ENCODE peak calls at places on chromosomes 2 and 18, in four cellular contexts. One of them, this sample, is unnamed.

GRCh38 chr2:236340251-236340650 is 76.0 kb upstream of the ASB18 start:
- DNase-seq in activated T-helper 1 cell treated with Interleukin-2 at 50 U/mL for 16 hours: no peak
- DNase-seq in transverse colon: no peak
- DNase-seq in ACHN: no peak
- DNase-seq in this sample: no peak

GRCh38 chr18:76456018-76456750 is 38.9 kb downstream of the ZNF516 start:
- DNase-seq in activated T-helper 1 cell treated with Interleukin-2 at 50 U/mL for 16 hours: no peak
- DNase-seq in ACHN: no peak
- DNase-seq in transverse colon: no peak
- DNase-seq in this sample: no peak

GRCh38 chr18:8701546-8702118 is 3.7 kb upstream of the MTCL1 start:
- DNase-seq in ACHN: peak
- DNase-seq in transverse colon: no peak
- DNase-seq in activated T-helper 1 cell treated with Interleukin-2 at 50 U/mL for 16 hours: no peak
- DNase-seq in this sample: no peak

GRCh38 chr18:38174173-38174572 is 608.6 kb upstream of the CELF4 start:
- DNase-seq in ACHN: no peak
- DNase-seq in activated T-helper 1 cell treated with Interleukin-2 at 50 U/mL for 16 hours: no peak
- DNase-seq in transverse colon: no peak
- DNase-seq in this sample: no peak

GRCh38 chr2:69742170-69742952 is 427 bp downstream of the ANXA4 start:
- DNase-seq in ACHN: peak
- DNase-seq in transverse colon: no peak
- DNase-seq in activated T-helper 1 cell treated with Interleukin-2 at 50 U/mL for 16 hours: no peak
- DNase-seq in this sample: peak

GRCh38 chr2:30223413-30223874 is 7.9 kb upstream of the LBH start:
- DNase-seq in activated T-helper 1 cell treated with Interleukin-2 at 50 U/mL for 16 hours: no peak
- DNase-seq in ACHN: no peak
- DNase-seq in transverse colon: peak
- DNase-seq in this sample: no peak

GRCh38 chr2:178273787-178274360 is 79.6 kb downstream of the OSBPL6 start:
- DNase-seq in activated T-helper 1 cell treated with Interleukin-2 at 50 U/mL for 16 hours: no peak
- DNase-seq in ACHN: no peak
- DNase-seq in transverse colon: no peak
- DNase-seq in this sample: no peak

GRCh38 chr18:9147440-9148238 is 11.1 kb downstream of the ANKRD12 start:
- DNase-seq in transverse colon: peak
- DNase-seq in activated T-helper 1 cell treated with Interleukin-2 at 50 U/mL for 16 hours: no peak
- DNase-seq in ACHN: peak
- DNase-seq in this sample: no peak

GRCh38 chr2:227877359-227878309 is 6.2 kb downstream of the DAW1 start:
- DNase-seq in ACHN: no peak
- DNase-seq in activated T-helper 1 cell treated with Interleukin-2 at 50 U/mL for 16 hours: no peak
- DNase-seq in transverse colon: no peak
- DNase-seq in this sample: peak

GRCh38 chr2:183070942-183071844 is 7.4 kb upstream of the DUSP19 start:
- DNase-seq in ACHN: no peak
- DNase-seq in transverse colon: peak
- DNase-seq in activated T-helper 1 cell treated with Interleukin-2 at 50 U/mL for 16 hours: no peak
- DNase-seq in this sample: peak

GRCh38 chr18:57519668-57520424 is 66.7 kb downstream of the FECH start:
- DNase-seq in ACHN: no peak
- DNase-seq in activated T-helper 1 cell treated with Interleukin-2 at 50 U/mL for 16 hours: no peak
- DNase-seq in transverse colon: no peak
- DNase-seq in this sample: no peak

GRCh38 chr2:224217962-224218347 is 178.9 kb upstream of the SERPINE2 start:
- DNase-seq in activated T-helper 1 cell treated with Interleukin-2 at 50 U/mL for 16 hours: no peak
- DNase-seq in ACHN: no peak
- DNase-seq in transverse colon: no peak
- DNase-seq in this sample: no peak

GRCh38 chr2:161570424-161571050 is 53.7 kb upstream of the SLC4A10 start:
- DNase-seq in ACHN: peak
- DNase-seq in activated T-helper 1 cell treated with Interleukin-2 at 50 U/mL for 16 hours: no peak
- DNase-seq in transverse colon: no peak
- DNase-seq in this sample: no peak

GRCh38 chr2:172081248-172082022 is 3.9 kb upstream of the DLX1 start:
- DNase-seq in transverse colon: no peak
- DNase-seq in ACHN: no peak
- DNase-seq in activated T-helper 1 cell treated with Interleukin-2 at 50 U/mL for 16 hours: no peak
- DNase-seq in this sample: peak

GRCh38 chr2:20578266-20578894 is 72.5 kb downstream of the HS1BP3 start:
- DNase-seq in ACHN: no peak
- DNase-seq in activated T-helper 1 cell treated with Interleukin-2 at 50 U/mL for 16 hours: no peak
- DNase-seq in transverse colon: no peak
- DNase-seq in this sample: no peak

GRCh38 chr18:62436636-62437519 is 85.9 kb upstream of the ZCCHC2 start:
- DNase-seq in activated T-helper 1 cell treated with Interleukin-2 at 50 U/mL for 16 hours: no peak
- DNase-seq in ACHN: no peak
- DNase-seq in transverse colon: peak
- DNase-seq in this sample: peak

GRCh38 chr2:8304821-8305766 is 376.8 kb upstream of the ID2 start:
- DNase-seq in activated T-helper 1 cell treated with Interleukin-2 at 50 U/mL for 16 hours: no peak
- DNase-seq in transverse colon: no peak
- DNase-seq in ACHN: no peak
- DNase-seq in this sample: no peak

GRCh38 chr2:229160180-229160579 is 110.9 kb downstream of the PID1 start:
- DNase-seq in activated T-helper 1 cell treated with Interleukin-2 at 50 U/mL for 16 hours: no peak
- DNase-seq in ACHN: no peak
- DNase-seq in transverse colon: peak
- DNase-seq in this sample: no peak

GRCh38 chr2:146982393-146982846 is 862.4 kb upstream of the ACVR2A start:
- DNase-seq in ACHN: no peak
- DNase-seq in activated T-helper 1 cell treated with Interleukin-2 at 50 U/mL for 16 hours: no peak
- DNase-seq in transverse colon: peak
- DNase-seq in this sample: no peak

GRCh38 chr2:143263045-143263625 is 133.9 kb downstream of the ARHGAP15 start:
- DNase-seq in activated T-helper 1 cell treated with Interleukin-2 at 50 U/mL for 16 hours: no peak
- DNase-seq in transverse colon: no peak
- DNase-seq in ACHN: no peak
- DNase-seq in this sample: no peak

GRCh38 chr2:45256173-45256866 is 247.1 kb upstream of the SIX2 start:
- DNase-seq in activated T-helper 1 cell treated with Interleukin-2 at 50 U/mL for 16 hours: no peak
- DNase-seq in transverse colon: no peak
- DNase-seq in ACHN: no peak
- DNase-seq in this sample: no peak

GRCh38 chr2:132582360-132582759 is 87.6 kb downstream of the LYPD1 start:
- DNase-seq in ACHN: no peak
- DNase-seq in transverse colon: no peak
- DNase-seq in activated T-helper 1 cell treated with Interleukin-2 at 50 U/mL for 16 hours: no peak
- DNase-seq in this sample: no peak

GRCh38 chr2:43407826-43408783 is 181.7 kb upstream of the ZFP36L2 start:
- DNase-seq in activated T-helper 1 cell treated with Interleukin-2 at 50 U/mL for 16 hours: no peak
- DNase-seq in transverse colon: no peak
- DNase-seq in ACHN: no peak
- DNase-seq in this sample: no peak

GRCh38 chr18:12021596-12021995 is 40.3 kb downstream of the IMPA2 start:
- DNase-seq in activated T-helper 1 cell treated with Interleukin-2 at 50 U/mL for 16 hours: no peak
- DNase-seq in transverse colon: no peak
- DNase-seq in ACHN: no peak
- DNase-seq in this sample: no peak

GRCh38 chr18:60549338-60549960 is 176.9 kb upstream of the MC4R start:
- DNase-seq in activated T-helper 1 cell treated with Interleukin-2 at 50 U/mL for 16 hours: no peak
- DNase-seq in ACHN: peak
- DNase-seq in transverse colon: no peak
- DNase-seq in this sample: no peak

GRCh38 chr18:22840606-22841144 is 92.5 kb upstream of the RBBP8 start:
- DNase-seq in transverse colon: no peak
- DNase-seq in ACHN: no peak
- DNase-seq in activated T-helper 1 cell treated with Interleukin-2 at 50 U/mL for 16 hours: no peak
- DNase-seq in this sample: no peak

GRCh38 chr2:112626604-112627059 is 19.1 kb upstream of the SLC20A1 start:
- DNase-seq in activated T-helper 1 cell treated with Interleukin-2 at 50 U/mL for 16 hours: peak
- DNase-seq in transverse colon: peak
- DNase-seq in ACHN: peak
- DNase-seq in this sample: peak

GRCh38 chr2:207143474-207144190 is 22.1 kb downstream of the KLF7 start:
- DNase-seq in transverse colon: peak
- DNase-seq in activated T-helper 1 cell treated with Interleukin-2 at 50 U/mL for 16 hours: peak
- DNase-seq in ACHN: no peak
- DNase-seq in this sample: peak

GRCh38 chr18:54734059-54734458 is 94.2 kb upstream of the RAB27B start:
- DNase-seq in activated T-helper 1 cell treated with Interleukin-2 at 50 U/mL for 16 hours: no peak
- DNase-seq in ACHN: peak
- DNase-seq in transverse colon: no peak
- DNase-seq in this sample: no peak

GRCh38 chr2:36663851-36664715 is 32.4 kb upstream of the VIT start:
- DNase-seq in activated T-helper 1 cell treated with Interleukin-2 at 50 U/mL for 16 hours: no peak
- DNase-seq in transverse colon: no peak
- DNase-seq in ACHN: peak
- DNase-seq in this sample: no peak

GRCh38 chr2:220555961-220556360 is 928.5 kb downstream of the SLC4A3 start:
- DNase-seq in ACHN: peak
- DNase-seq in transverse colon: no peak
- DNase-seq in activated T-helper 1 cell treated with Interleukin-2 at 50 U/mL for 16 hours: no peak
- DNase-seq in this sample: no peak

GRCh38 chr2:24875272-24875671 is 44.8 kb downstream of the ADCY3 start:
- DNase-seq in ACHN: no peak
- DNase-seq in transverse colon: no peak
- DNase-seq in activated T-helper 1 cell treated with Interleukin-2 at 50 U/mL for 16 hours: no peak
- DNase-seq in this sample: no peak

GRCh38 chr18:23258566-23259265 is 123.4 kb downstream of the CABLES1 start:
- DNase-seq in transverse colon: no peak
- DNase-seq in activated T-helper 1 cell treated with Interleukin-2 at 50 U/mL for 16 hours: no peak
- DNase-seq in ACHN: no peak
- DNase-seq in this sample: no peak

GRCh38 chr2:200533754-200534153 is 7.7 kb downstream of the SGO2 start:
- DNase-seq in activated T-helper 1 cell treated with Interleukin-2 at 50 U/mL for 16 hours: no peak
- DNase-seq in ACHN: no peak
- DNase-seq in transverse colon: no peak
- DNase-seq in this sample: no peak

GRCh38 chr2:85089464-85090072 is 43.6 kb upstream of the TCF7L1 start:
- DNase-seq in transverse colon: no peak
- DNase-seq in ACHN: no peak
- DNase-seq in activated T-helper 1 cell treated with Interleukin-2 at 50 U/mL for 16 hours: no peak
- DNase-seq in this sample: no peak

GRCh38 chr18:23126352-23127056 is 8.8 kb upstream of the CABLES1 start:
- DNase-seq in activated T-helper 1 cell treated with Interleukin-2 at 50 U/mL for 16 hours: no peak
- DNase-seq in ACHN: no peak
- DNase-seq in transverse colon: peak
- DNase-seq in this sample: no peak

GRCh38 chr2:128308284-128308731 is 10.4 kb downstream of the HS6ST1 start:
- DNase-seq in ACHN: no peak
- DNase-seq in transverse colon: no peak
- DNase-seq in activated T-helper 1 cell treated with Interleukin-2 at 50 U/mL for 16 hours: no peak
- DNase-seq in this sample: peak

GRCh38 chr2:101406867-101407266 is 19.6 kb upstream of the CREG2 start:
- DNase-seq in ACHN: no peak
- DNase-seq in activated T-helper 1 cell treated with Interleukin-2 at 50 U/mL for 16 hours: no peak
- DNase-seq in transverse colon: no peak
- DNase-seq in this sample: no peak

This sample was measured in left ventricle myocardium superior.